ENCODE peak calls at places on chromosomes 6 and 20, in four cellular contexts. O is stomach, R is A549, G is BE2C. T is an unnamed sample.

GRCh38 chr6:107822154-107823046 is 1.7 kb downstream of the SCML4 start:
- DNase-seq in O (no peak), R (no peak), G (no peak), T (no peak)

GRCh38 chr6:134443009-134443408 is 125.1 kb upstream of the SGK1 start:
- DNase-seq in O (no peak), R (no peak), G (no peak), T (no peak)

GRCh38 chr20:11777861-11778570 is 139.7 kb upstream of the BTBD3 start:
- DNase-seq in O (no peak), R (no peak), G (no peak), T (no peak)

GRCh38 chr6:104527761-104528415 is 331.8 kb downstream of the HACE1 start:
- DNase-seq in O (no peak), R (no peak), G (peak), T (peak)

GRCh38 chr6:168192195-168192900 is 113.3 kb upstream of the FRMD1 start:
- DNase-seq in O (peak), R (no peak), G (no peak), T (no peak)

GRCh38 chr20:54398814-54399213 is 76.6 kb upstream of the DOK5 start:
- DNase-seq in O (no peak), R (no peak), G (no peak), T (no peak)

GRCh38 chr6:130381459-130382380 is 15.9 kb downstream of the TMEM200A start:
- DNase-seq in O (no peak), R (no peak), G (no peak), T (no peak)

GRCh38 chr6:144543006-144543871 is 258.1 kb downstream of the UTRN start:
- DNase-seq in O (no peak), R (no peak), G (no peak), T (no peak)

GRCh38 chr20:25256226-25256859 is 8.5 kb downstream of the PYGB start:
- DNase-seq in O (no peak), R (no peak), G (no peak), T (no peak)
- H3K4me3 ChIP-seq in O (no peak), R (no peak), G (no peak), T (no peak)

GRCh38 chr20:40532103-40532502 is 156.9 kb downstream of the MAFB start:
- DNase-seq in O (no peak), R (no peak), G (peak), T (peak)
- TF ChIP-seq CTCF in O (no peak), R (peak), G (peak), T (peak)

GRCh38 chr6:31836676-31837611 is 9.4 kb downstream of the HSPA1B start:
- DNase-seq in O (no peak), R (no peak), G (no peak), T (no peak)
- H3K4me3 ChIP-seq in O (peak), R (peak), G (peak), T (peak)

GRCh38 chr6:33384581-33385020 is 7.0 kb upstream of the KIFC1 start:
- DNase-seq in O (no peak), R (peak), G (no peak), T (no peak)
- TF ChIP-seq CTCF in O (no peak), R (peak), G (peak), T (no peak)

GRCh38 chr20:59165794-59166709 is 2.4 kb downstream of the ZNF831 start:
- DNase-seq in O (no peak), R (no peak), G (no peak), T (no peak)
- H3K4me3 ChIP-seq in O (no peak), R (no peak), G (no peak), T (no peak)

GRCh38 chr20:58378704-58379103 is 10.3 kb upstream of the VAPB start:
- DNase-seq in O (no peak), R (no peak), G (no peak), T (no peak)
- TF ChIP-seq CTCF in O (no peak), R (no peak), G (peak), T (no peak)

GRCh38 chr6:139431602-139431956 is 57.1 kb upstream of the CITED2 start:
- DNase-seq in O (no peak), R (no peak), G (no peak), T (no peak)
- H3K4me3 ChIP-seq in O (no peak), R (no peak), G (no peak), T (no peak)

T was measured in LNCaP clone FGC.